ENCODE peak calls at places on chromosomes 3 and 15, in nine cellular contexts. M is trophoblast cell, Q is hepatocyte, Z is PC-3, R is NCI-H345, H is ovary, V is pancreas, Y is NCI-H1417, W is AG08395. K is an unnamed sample.
A peak's percentile ranks its signal among the peaks of the same experiment; 100 is the strongest.

GRCh38 chr3:18124501-18124900 is 300.6 kb downstream of the SATB1 start:
- DNase-seq in Z (peak; percentile 76), R (no peak), Q (no peak), H (no peak), Y (no peak), V (no peak), M (no peak), W (peak; percentile 85), K (peak; percentile 8)

GRCh38 chr3:52892625-52893311 is 4.6 kb downstream of the STIMATE start:
- DNase-seq in H (no peak), Z (no peak), Y (no peak), M (peak; percentile 16), Q (no peak), R (no peak), V (no peak), W (no peak), K (no peak)

GRCh38 chr15:68334661-68335124 is 57.1 kb downstream of the FEM1B start:
- DNase-seq in Q (no peak), Y (no peak), M (no peak), R (no peak), Z (no peak), W (peak; percentile 76), H (no peak), V (no peak), K (no peak)

GRCh38 chr3:13088020-13089006 is 15.1 kb upstream of the IQSEC1 start:
- DNase-seq in M (peak; percentile 98), W (no peak), H (no peak), R (no peak), Y (peak; percentile 19), Z (no peak), Q (no peak), V (no peak), K (no peak)

GRCh38 chr3:126197854-126198584 is 17.6 kb upstream of the ALDH1L1 start:
- DNase-seq in Z (peak; percentile 47), V (peak; percentile 78), Y (peak; percentile 45), W (peak; percentile 88), M (peak; percentile 67), Q (peak; percentile 80), H (peak; percentile 70), R (peak; percentile 50), K (peak; percentile 85)

GRCh38 chr3:105518806-105519418 is 152.2 kb downstream of the ALCAM start:
- DNase-seq in Y (peak; percentile 49), W (peak; percentile 52), M (peak; percentile 89), Z (peak; percentile 90), H (no peak), V (no peak), Q (peak; percentile 70), R (peak; percentile 71), K (peak; percentile 71)

GRCh38 chr3:14625443-14625842 is 26.1 kb upstream of the CCDC174 start:
- DNase-seq in Y (no peak), Z (no peak), V (no peak), M (no peak), W (no peak), Q (no peak), R (no peak), H (no peak), K (no peak)

GRCh38 chr3:42697326-42698051 is 5.1 kb downstream of the HHATL start:
- DNase-seq in W (no peak), M (no peak), R (no peak), Y (no peak), Q (no peak), Z (no peak), H (no peak), V (no peak), K (no peak)

GRCh38 chr15:70742928-70743327 is 20.4 kb downstream of the UACA start:
- DNase-seq in Z (no peak), H (no peak), Q (no peak), Y (no peak), W (no peak), R (no peak), V (no peak), M (no peak), K (no peak)

K was measured in DMS53.